ENCODE peak calls at places on chromosomes 4 and X, in eight cellular contexts. C is breast epithelium, Z is pancreas, U is IMR-90, V is left ventricle myocardium inferior, R is SK-N-SH, K is A673, E is Peyer's patch. D is an unnamed sample.

GRCh38 chrX:115311139-115311538 is 21.6 kb downstream of the LUZP4 start:
- DNase-seq in K (no peak), Z (no peak), R (peak; percentile 23), E (no peak), V (no peak), C (no peak), U (no peak), D (no peak)

GRCh38 chr4:88211473-88212252 is 53.2 kb upstream of the ABCG2 start:
- DNase-seq in V (no peak), U (peak; percentile 46), K (peak; percentile 40), R (peak; percentile 45), C (no peak), Z (peak; percentile 16), E (no peak), D (no peak)

GRCh38 chr4:5979981-5980380 is 38.2 kb downstream of the C4orf50 start:
- DNase-seq in V (no peak), K (peak; percentile 77), C (peak; percentile 46), U (no peak), R (peak; percentile 80), E (no peak), Z (no peak), D (no peak)

GRCh38 chr4:40845136-40845910 is 95.6 kb downstream of the NSUN7 start:
- DNase-seq in E (no peak), R (no peak), K (no peak), V (no peak), U (no peak), C (no peak), Z (no peak), D (no peak)

GRCh38 chr4:170007113-170007512 is 19.1 kb downstream of the MFAP3L start:
- DNase-seq in V (no peak), K (no peak), C (no peak), R (no peak), Z (no peak), U (no peak), E (no peak), D (no peak)

GRCh38 chr4:8240211-8241041 is 29.1 kb upstream of the HTRA3 start:
- DNase-seq in U (no peak), C (no peak), K (no peak), Z (no peak), E (no peak), R (no peak), V (no peak), D (no peak)

GRCh38 chr4:10164877-10165283 is 48.3 kb upstream of the WDR1 start:
- DNase-seq in C (no peak), Z (no peak), R (peak; percentile 55), V (no peak), E (no peak), K (peak; percentile 53), U (peak; percentile 42), D (no peak)

GRCh38 chr4:119731778-119732177 is 103.2 kb upstream of the PDE5A start:
- DNase-seq in Z (no peak), U (no peak), K (no peak), R (no peak), V (no peak), C (no peak), E (no peak), D (no peak)

GRCh38 chr4:133498149-133498548 is 349.1 kb downstream of the PCDH10 start:
- DNase-seq in Z (no peak), U (no peak), R (no peak), C (no peak), E (no peak), V (no peak), K (no peak), D (no peak)

GRCh38 chr4:93687304-93687703 is 141.2 kb upstream of the ATOH1 start:
- DNase-seq in E (no peak), K (no peak), V (no peak), U (no peak), C (no peak), Z (no peak), R (no peak), D (no peak)

GRCh38 chr4:123217676-123218075 is 178.9 kb upstream of the SPRY1 start:
- DNase-seq in U (no peak), E (no peak), K (peak; percentile 73), Z (no peak), C (no peak), V (no peak), R (no peak), D (no peak)

GRCh38 chrX:154308108-154308946 is 12.7 kb downstream of the TKTL1 start:
- DNase-seq in K (peak; percentile 69), C (no peak), Z (peak; percentile 42), U (peak; percentile 10), R (peak; percentile 61), E (peak; percentile 80), V (peak; percentile 52), D (no peak)

GRCh38 chrX:77953708-77954107 is 15.7 kb downstream of the PGAM4 start:
- DNase-seq in R (no peak), K (no peak), U (peak; percentile 58), Z (no peak), C (no peak), V (no peak), E (no peak), D (peak; percentile 4)

GRCh38 chrX:23292979-23293651 is 41.5 kb upstream of the PTCHD1 start:
- DNase-seq in C (no peak), Z (no peak), U (no peak), K (peak; percentile 8), E (no peak), R (no peak), V (no peak), D (no peak)

GRCh38 chr4:87426865-87427517 is 4.6 kb downstream of the NUDT9 start:
- DNase-seq in C (no peak), V (no peak), R (no peak), K (no peak), U (no peak), Z (no peak), E (no peak), D (no peak)

GRCh38 chr4:62835579-62835978 is 1573.7 kb downstream of the TECRL start:
- DNase-seq in C (no peak), V (no peak), Z (no peak), R (no peak), K (no peak), U (no peak), E (no peak), D (peak; percentile 18)

GRCh38 chr4:164790249-164790648 is 36.3 kb downstream of the SMIM31 start:
- DNase-seq in V (no peak), U (no peak), E (no peak), Z (no peak), K (no peak), C (no peak), R (no peak), D (no peak)

GRCh38 chrX:133660356-133660755 is 245.1 kb upstream of the GPC4 start:
- DNase-seq in K (no peak), U (peak; percentile 48), E (no peak), C (no peak), R (no peak), V (no peak), Z (no peak), D (peak; percentile 39)

DNA sequence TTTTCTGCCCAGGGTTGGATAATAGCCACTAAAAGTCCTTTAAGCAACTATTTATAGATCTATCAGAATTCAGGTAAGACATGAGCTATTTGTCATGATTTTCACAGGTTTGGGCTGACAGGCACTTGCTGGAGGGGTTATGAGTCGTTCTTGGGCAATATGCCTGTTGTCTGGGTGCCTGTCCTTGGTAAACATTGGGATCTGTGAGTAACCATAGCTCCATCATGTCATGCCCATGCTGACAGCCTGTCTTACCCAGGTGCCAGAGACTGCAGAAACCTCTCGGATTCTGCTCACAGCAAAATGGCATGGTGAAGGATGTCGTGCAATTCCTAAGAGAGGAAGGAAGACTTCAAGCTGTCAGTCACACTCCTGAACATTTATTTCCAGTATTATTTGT is 116.0 kb upstream of the PUDP start:
- DNase-seq in U (no peak), V (no peak), Z (no peak), E (no peak), R (no peak), K (no peak), C (peak; percentile 50), D (peak; percentile 55)
- H3K4me1 ChIP-seq in U (no peaks in the 10 kb centered on the region), V (no peaks in the 10 kb centered on the region), Z (no peaks in the 10 kb centered on the region), E (no peaks in the 10 kb centered on the region), R (no peaks in the 10 kb centered on the region), K (no peaks in the 10 kb centered on the region), C (no peaks in the 10 kb centered on the region), D (no peaks in the 10 kb centered on the region)

GRCh38 chr4:28443786-28444412 is 1583.3 kb downstream of the STIM2 start:
- DNase-seq in K (no peak), C (no peak), R (no peak), U (peak; percentile 15), V (no peak), Z (peak; percentile 69), E (no peak), D (peak; percentile 80)
- TF ChIP-seq CTCF in K (no peak), C (no peak), R (no peak), U (no peak), V (no peak), Z (no peak), E (no peak), D (peak; percentile 33)

GRCh38 chr4:78688385-78688784 is 87.8 kb upstream of the BMP2K start:
- DNase-seq in K (no peak), U (no peak), C (no peak), E (no peak), Z (no peak), R (no peak), V (no peak), D (peak; percentile 26)

GRCh38 chr4:78687818-78688217 is 88.3 kb upstream of the BMP2K start:
- DNase-seq in Z (no peak), U (no peak), R (no peak), V (no peak), C (no peak), K (no peak), E (no peak), D (no peak)

GRCh38 chr4:78691333-78691732 is 84.8 kb upstream of the BMP2K start:
- DNase-seq in R (no peak), K (no peak), U (no peak), C (no peak), Z (no peak), E (no peak), V (no peak), D (no peak)

GRCh38 chr4:78689224-78689623 is 86.9 kb upstream of the BMP2K start:
- DNase-seq in C (no peak), E (no peak), V (no peak), U (peak; percentile 32), R (no peak), Z (no peak), K (no peak), D (peak; percentile 42)

DNA sequence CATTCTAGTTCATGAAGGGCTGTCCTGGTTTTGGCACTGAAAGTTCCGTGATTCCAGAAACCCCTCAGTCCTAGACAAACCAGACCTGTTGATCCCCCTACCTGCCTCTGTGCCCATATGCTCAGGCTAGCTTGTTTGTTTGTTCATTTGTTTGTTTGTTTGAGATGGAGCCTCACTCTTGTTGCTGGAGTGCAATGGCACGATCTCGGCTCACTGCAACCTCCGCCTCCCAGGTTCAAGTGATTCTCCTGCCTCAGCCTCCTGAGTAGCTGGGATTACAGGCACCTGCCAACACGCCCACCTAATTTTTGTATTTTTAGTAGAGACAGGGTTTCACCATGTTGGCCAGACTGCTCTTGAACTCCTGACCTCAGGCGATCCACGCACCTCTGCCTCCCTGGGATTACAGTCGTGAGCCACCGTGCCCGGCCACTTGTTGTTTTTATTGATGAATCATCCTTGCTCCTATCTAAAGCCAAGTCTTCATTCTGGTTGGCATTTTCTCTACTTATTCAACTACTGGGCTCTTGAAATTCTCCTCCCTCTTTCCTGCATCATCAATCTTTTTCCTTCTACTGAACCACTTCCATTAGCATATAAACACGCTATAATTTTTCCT is 86.3 kb upstream of the BMP2K start:
- DNase-seq in Z (no peak), V (no peak), C (no peak), U (no peak), K (no peak), R (no peak), E (no peak), D (no peak)
- H3K4me1 ChIP-seq in Z (no peaks in the 10 kb centered on the region), V (peaks cover 38% of the 10 kb centered on the region), C (no peaks in the 10 kb centered on the region), U (peaks cover 2% of the 10 kb centered on the region), K (no peaks in the 10 kb centered on the region), R (no peaks in the 10 kb centered on the region), E (no peaks in the 10 kb centered on the region), D (peaks cover 11% of the 10 kb centered on the region)

GRCh38 chrX:49934729-49935128 is 12.3 kb downstream of the CLCN5 start:
- DNase-seq in Z (no peak), U (no peak), K (no peak), C (no peak), R (no peak), E (no peak), V (no peak), D (no peak)
- TF ChIP-seq CTCF in Z (no peak), U (no peak), K (no peak), C (no peak), R (no peak), E (no peak), V (no peak), D (no peak)